ENCODE peak calls at places on chromosomes 5 and 9, in six cellular contexts. P is pancreas; H is stimulated activated CD4-positive, alpha-beta T cell treated with anti-CD3 and anti-CD28 coated beads, Interleukin-4, amount 100 ng/mL, for 48 hours; Q is lung; A is retinal pigment epithelial cell; S is activated CD8-positive, alpha-beta memory T cell treated with anti-CD3 and anti-CD28 coated beads for 4 hours. V is an unnamed sample.

GRCh38 chr5:45093377-45093776 is 284.6 kb downstream of the MRPS30 start:
- DNase-seq in A (no peak), Q (no peak), H (no peak), S (no peak), P (no peak), V (no peak)

GRCh38 chr5:115309751-115310370 is 13.4 kb upstream of the CCDC112 start:
- DNase-seq in P (no peak), H (no peak), S (no peak), Q (no peak), A (no peak), V (no peak)

GRCh38 chr5:158769702-158770101 is 330.0 kb downstream of the EBF1 start:
- DNase-seq in Q (no peak), S (no peak), H (no peak), P (no peak), A (no peak), V (no peak)

GRCh38 chr5:33311893-33312292 is 128.9 kb upstream of the TARS1 start:
- DNase-seq in S (no peak), H (no peak), Q (no peak), P (no peak), A (no peak), V (no peak)

GRCh38 chr5:40442346-40442745 is 237.4 kb upstream of the PTGER4 start:
- DNase-seq in H (no peak), S (no peak), Q (no peak), A (peak), P (no peak), V (no peak)

GRCh38 chr9:109031241-109031640 is 17.9 kb upstream of the CTNNAL1 start:
- DNase-seq in P (no peak), S (no peak), H (no peak), Q (no peak), A (no peak), V (no peak)

GRCh38 chr9:111386386-111386785 is 56.4 kb upstream of the OR2K2 start:
- DNase-seq in H (no peak), Q (no peak), S (no peak), P (no peak), A (no peak), V (no peak)

GRCh38 chr5:74995931-74996330 is 56.4 kb downstream of the GCNT4 start:
- DNase-seq in S (no peak), A (no peak), Q (no peak), P (no peak), H (no peak), V (no peak)

GRCh38 chr5:179219661-179220620 is 125.3 kb downstream of the ADAMTS2 start:
- DNase-seq in H (no peak), Q (no peak), A (no peak), S (no peak), P (no peak), V (no peak)

GRCh38 chr5:88049737-88050136 is 218.9 kb downstream of the TMEM161B start:
- DNase-seq in Q (no peak), H (no peak), S (no peak), A (no peak), P (no peak), V (no peak)

GRCh38 chr9:19922476-19923118 is 133.8 kb upstream of the SLC24A2 start:
- DNase-seq in S (no peak), H (no peak), Q (no peak), P (no peak), A (no peak), V (no peak)

GRCh38 chr9:10251490-10251889 is 361.3 kb downstream of the PTPRD start:
- DNase-seq in A (peak), P (no peak), S (no peak), Q (no peak), H (no peak), V (no peak)

GRCh38 chr9:98519641-98520040 is 189.1 kb downstream of the GABBR2 start:
- DNase-seq in A (no peak), P (no peak), H (no peak), Q (no peak), S (no peak), V (peak)

GRCh38 chr9:130425741-130426466 is 18.9 kb upstream of the ASS1 start:
- DNase-seq in P (no peak), A (no peak), H (no peak), Q (no peak), S (no peak), V (no peak)

GRCh38 chr9:89598926-89599325 is 5.9 kb upstream of the GADD45G start:
- DNase-seq in Q (no peak), A (no peak), S (no peak), H (no peak), P (no peak), V (no peak)

GRCh38 chr5:111070272-111071134 is 1.0 kb upstream of the TSLP start:
- DNase-seq in Q (no peak), P (no peak), H (peak), S (no peak), A (no peak), V (no peak)

GRCh38 chr9:20684865-20685696 is 1.0 kb downstream of the FOCAD start:
- DNase-seq in A (peak), H (no peak), S (no peak), P (no peak), Q (no peak), V (no peak)

GRCh38 chr5:96177303-96177869 is 215.7 kb upstream of the ELL2 start:
- DNase-seq in H (no peak), S (no peak), A (peak), P (no peak), Q (no peak), V (no peak)

GRCh38 chr9:85484235-85484634 is 257.5 kb downstream of the AGTPBP1 start:
- DNase-seq in H (no peak), Q (no peak), S (no peak), P (no peak), A (no peak), V (no peak)

GRCh38 chr5:42858031-42858643 is 46.4 kb upstream of the SELENOP start:
- DNase-seq in Q (no peak), A (no peak), P (no peak), H (no peak), S (no peak), V (no peak)

GRCh38 chr5:98065261-98065909 is 708.1 kb upstream of the RGMB start:
- DNase-seq in P (no peak), Q (no peak), H (no peak), A (no peak), S (no peak), V (no peak)

GRCh38 chr5:168085321-168086040 is 206.0 kb upstream of the WWC1 start:
- DNase-seq in S (no peak), Q (no peak), H (no peak), A (no peak), P (no peak), V (no peak)

GRCh38 chr9:118595719-118596305 is 773.4 kb downstream of the BRINP1 start:
- DNase-seq in Q (no peak), A (peak), S (no peak), H (no peak), P (no peak), V (no peak)

GRCh38 chr9:99489043-99489378 is 266.9 kb downstream of the SEC61B start:
- DNase-seq in Q (no peak), P (no peak), A (no peak), H (no peak), S (no peak), V (no peak)

GRCh38 chr5:5149154-5149553 is 9.0 kb downstream of the ADAMTS16 start:
- DNase-seq in H (no peak), A (no peak), Q (no peak), P (no peak), S (no peak), V (no peak)

GRCh38 chr9:104386425-104387069 is 117.5 kb upstream of the OR13F1 start:
- DNase-seq in P (no peak), H (no peak), Q (no peak), S (no peak), A (peak), V (no peak)

GRCh38 chr9:134643306-134643705 is 1.7 kb downstream of the COL5A1 start:
- DNase-seq in P (no peak), S (no peak), H (no peak), A (no peak), Q (no peak), V (no peak)

GRCh38 chr5:93621340-93621872 is 38.4 kb downstream of the NR2F1 start:
- DNase-seq in S (no peak), Q (peak), H (no peak), A (no peak), P (peak), V (peak)

GRCh38 chr5:54753034-54753433 is 232.4 kb downstream of the ESM1 start:
- DNase-seq in Q (no peak), A (no peak), P (no peak), S (no peak), H (no peak), V (no peak)

GRCh38 chr9:137811283-137811870 is 66.2 kb upstream of the CACNA1B start:
- DNase-seq in Q (no peak), S (no peak), P (no peak), H (no peak), A (no peak), V (no peak)

GRCh38 chr9:88177343-88177742 is 39.1 kb upstream of the SPATA31C2 start:
- DNase-seq in S (no peak), Q (no peak), P (no peak), H (no peak), A (no peak), V (no peak)

GRCh38 chr5:52743970-52744369 is 43.7 kb upstream of the ITGA1 start:
- DNase-seq in H (no peak), Q (no peak), A (peak), S (no peak), P (no peak), V (peak)

GRCh38 chr9:19493174-19493811 is 84.5 kb downstream of the ACER2 start:
- DNase-seq in S (no peak), Q (peak), H (peak), P (no peak), A (no peak), V (peak)

GRCh38 chr5:172264814-172265213 is 18.8 kb downstream of the UBTD2 start:
- DNase-seq in P (no peak), Q (no peak), A (no peak), S (no peak), H (no peak), V (no peak)

GRCh38 chr9:3962467-3962866 is 337.4 kb downstream of the GLIS3 start:
- DNase-seq in S (no peak), A (peak), Q (no peak), P (no peak), H (no peak), V (no peak)

GRCh38 chr9:85377751-85378289 is 363.9 kb downstream of the AGTPBP1 start:
- DNase-seq in A (peak), H (no peak), P (no peak), Q (no peak), S (no peak), V (peak)